ENCODE peak calls at places on chromosomes 4 and X, in four cellular contexts. O, N, E and I are unnamed samples.
A peak's percentile ranks its signal among the peaks of the same experiment; 100 is the strongest.

GRCh38 chr4:8090312-8090711 is 68.3 kb downstream of the ABLIM2 start:
- DNase-seq in O (no peak), N (no peak), E (no peak), I (no peak)

GRCh38 chr4:166625018-166625637 is 609.2 kb downstream of the SPOCK3 start:
- DNase-seq in O (no peak), N (no peak), E (no peak), I (no peak)

GRCh38 chr4:80507077-80507476 is 171.5 kb downstream of the CFAP299 start:
- DNase-seq in O (no peak), N (no peak), E (no peak), I (peak; percentile 8)

GRCh38 chr4:69957209-69957608 is 8.3 kb downstream of the CSN2 start:
- DNase-seq in E (no peak), O (no peak), N (no peak), I (no peak)

GRCh38 chr4:13559414-13559813 is 15.1 kb upstream of the NKX3-2 start:
- DNase-seq in O (no peak), N (no peak), E (no peak), I (no peak)

GRCh38 chr4:120331486-120332281 is 265.0 kb upstream of the MAD2L1 start:
- DNase-seq in E (no peak), N (no peak), O (no peak), I (no peak)

GRCh38 chrX:23937100-23937499 is 29.3 kb downstream of the CXorf58 start:
- DNase-seq in N (no peak), E (no peak), O (no peak), I (no peak)

GRCh38 chr4:149709640-149710039 is 106.0 kb downstream of the IQCM start:
- DNase-seq in E (no peak), O (no peak), N (no peak), I (no peak)

GRCh38 chrX:150197388-150197787 is 165.7 kb upstream of the MAMLD1 start:
- DNase-seq in N (no peak), E (no peak), O (no peak), I (no peak)

DNA sequence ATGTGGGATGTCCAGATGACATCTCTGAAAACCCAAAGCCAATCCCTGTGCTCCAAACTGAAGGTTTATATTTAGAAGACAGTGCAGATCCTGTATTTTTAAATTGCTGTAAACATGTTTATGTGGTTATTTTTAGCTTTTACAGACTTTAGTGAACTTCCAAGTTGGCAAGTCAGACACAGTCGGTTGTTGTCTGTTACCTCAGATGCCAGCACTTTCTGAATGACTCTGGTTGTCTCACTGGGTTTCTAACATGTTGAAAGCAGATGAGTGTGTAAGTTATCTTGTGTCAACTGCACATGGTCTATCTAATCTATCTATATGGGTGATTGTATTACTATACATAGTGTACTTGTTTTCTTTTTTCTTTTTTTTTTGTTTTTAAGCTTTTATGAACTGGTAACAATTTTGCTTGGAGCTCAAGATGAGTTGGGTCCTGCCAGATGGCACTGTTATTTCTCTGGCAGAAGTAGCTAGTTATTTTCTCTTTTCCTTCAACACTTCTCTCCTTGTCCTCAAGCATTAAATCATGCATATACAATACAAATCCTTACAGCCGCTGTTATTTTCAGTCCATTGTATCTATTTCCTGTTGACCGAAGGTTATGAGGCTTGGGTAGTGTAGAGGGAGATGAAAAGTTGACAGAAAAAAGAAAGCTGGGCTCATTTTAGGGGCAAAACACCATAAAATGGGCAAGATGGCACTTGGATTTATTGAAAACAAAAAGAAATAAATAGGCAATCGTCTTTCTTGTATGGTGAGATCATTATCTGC is 66.3 kb downstream of the GAB1 start:
- DNase-seq in E (no peak), O (no peak), N (no peak), I (no peak)
- TF ChIP-seq NFIC in E (no peak), O (no peak), N (no peak), I (no peak)

DNA sequence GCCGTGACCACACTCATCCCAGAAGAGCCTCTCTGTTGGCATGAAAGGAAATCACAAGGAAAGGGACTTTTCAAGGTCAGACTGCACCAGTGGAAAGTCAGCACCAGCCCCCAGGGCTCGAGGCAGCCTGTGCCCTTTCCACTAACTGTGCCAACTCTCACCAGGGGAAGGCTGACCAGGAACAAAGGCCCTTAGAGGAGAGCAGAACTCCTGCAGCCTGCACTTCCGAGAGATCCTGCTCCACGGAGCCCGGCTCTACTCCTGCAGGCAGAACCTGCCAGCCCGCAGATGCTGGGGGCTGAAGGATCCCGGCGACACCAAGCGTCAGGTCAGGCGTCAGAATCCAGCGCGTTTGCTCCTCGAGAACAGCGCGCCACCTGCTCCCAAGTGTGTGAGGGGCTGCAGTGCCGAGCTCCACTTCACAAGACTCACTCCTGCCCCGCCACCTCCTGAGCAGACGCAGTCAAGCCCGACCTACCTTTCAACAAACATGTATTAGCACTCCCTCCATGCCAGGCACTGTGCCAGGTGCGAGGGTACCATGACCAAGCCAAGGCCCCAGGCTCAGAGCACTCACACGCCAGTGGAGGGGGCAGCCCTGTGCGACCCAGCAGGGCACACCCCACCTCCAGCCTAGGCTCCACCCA is 13.6 kb upstream of the HELT start:
- DNase-seq in O (no peak), N (no peak), E (no peak), I (no peak)
- TF ChIP-seq NFIC in O (no peak), N (no peak), E (no peak), I (no peak)

GRCh38 chrX:71992711-71993110 is 82.1 kb downstream of the NHSL2 start:
- DNase-seq in E (no peak), N (no peak), O (no peak), I (no peak)

GRCh38 chrX:71989768-71990167 is 79.1 kb downstream of the NHSL2 start:
- DNase-seq in O (no peak), E (no peak), N (no peak), I (no peak)

GRCh38 chrX:71993371-71993770 is 82.7 kb downstream of the NHSL2 start:
- DNase-seq in N (no peak), O (no peak), E (no peak), I (no peak)

GRCh38 chrX:71991164-71991563 is 80.5 kb downstream of the NHSL2 start:
- DNase-seq in E (no peak), O (no peak), N (no peak), I (no peak)

GRCh38 chrX:71990518-71990917 is 79.9 kb downstream of the NHSL2 start:
- DNase-seq in E (no peak), O (no peak), N (no peak), I (no peak)
- TF ChIP-seq NFIC in E (no peak), O (no peak), N (no peak), I (no peak)

DNA sequence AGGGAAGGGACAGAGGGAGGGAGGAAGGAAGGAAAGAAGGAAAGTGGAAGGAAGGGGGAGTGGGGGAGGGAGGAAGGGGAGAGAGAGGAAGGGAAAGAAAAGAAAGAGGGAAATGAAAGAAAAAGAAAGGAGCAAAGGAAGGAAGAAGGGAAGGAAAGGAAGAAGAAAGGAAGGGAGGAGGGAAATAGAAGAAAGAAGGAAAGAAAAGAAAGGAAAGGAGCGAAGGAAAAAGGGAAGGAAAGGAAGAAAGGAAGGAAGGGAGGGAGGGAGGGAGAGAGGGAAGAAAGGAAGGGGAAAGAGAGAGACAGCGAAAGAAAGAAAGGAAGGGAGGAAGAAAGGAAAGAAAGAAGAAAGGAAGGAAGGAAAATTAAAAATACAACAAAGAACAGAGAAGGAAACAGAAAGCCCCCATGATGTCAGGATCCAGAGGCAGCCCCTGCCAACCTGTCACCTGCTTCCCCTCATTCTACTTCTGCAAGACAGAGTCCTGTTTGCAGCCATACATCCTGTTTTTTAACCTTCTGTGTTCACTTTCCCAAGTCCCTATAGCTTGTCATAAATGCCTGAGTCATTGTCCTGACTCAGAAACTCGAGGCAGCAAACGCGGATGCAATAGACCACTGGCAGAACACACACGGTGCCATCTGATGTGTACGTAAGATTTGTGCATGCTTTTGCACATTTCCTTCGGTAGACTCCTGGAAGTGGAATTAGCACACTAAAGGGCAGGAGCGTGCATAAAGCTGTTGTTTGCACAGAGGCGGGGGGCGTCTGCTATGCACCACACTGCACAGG is 77.0 kb upstream of the C4orf50 start:
- DNase-seq in O (no peak), E (no peak), N (no peak), I (no peak)
- TF ChIP-seq NFIC in O (no peak), E (no peak), N (no peak), I (no peak)